ENCODE peak calls at places on chromosomes 2 and 18, in six cellular contexts. One of them, this sample, is unnamed.

GRCh38 chr2:3571284-3571683 is 3.8 kb upstream of the RPS7 start:
- DNase-seq in right lobe of liver: no peak
- DNase-seq in globus pallidus: no peak
- DNase-seq in NCI-H1417: no peak
- DNase-seq in A673: no peak
- DNase-seq in K562: no peak
- DNase-seq in this sample: no peak

GRCh38 chr2:240284503-240285259 is 144.2 kb upstream of the OTOS start:
- DNase-seq in right lobe of liver: no peak
- DNase-seq in globus pallidus: no peak
- DNase-seq in NCI-H1417: no peak
- DNase-seq in A673: no peak
- DNase-seq in K562: no peak
- DNase-seq in this sample: no peak

GRCh38 chr2:46336560-46336959 is 39.4 kb downstream of the EPAS1 start:
- DNase-seq in right lobe of liver: no peak
- DNase-seq in globus pallidus: no peak
- DNase-seq in NCI-H1417: no peak
- DNase-seq in A673: no peak
- DNase-seq in K562: no peak
- DNase-seq in this sample: no peak

GRCh38 chr2:202941771-202942170 is 29.7 kb downstream of the CARF start:
- DNase-seq in right lobe of liver: no peak
- DNase-seq in globus pallidus: no peak
- DNase-seq in NCI-H1417: no peak
- DNase-seq in A673: no peak
- DNase-seq in K562: no peak
- DNase-seq in this sample: no peak

GRCh38 chr2:41182961-41183360 is 731.1 kb upstream of the SLC8A1 start:
- DNase-seq in right lobe of liver: no peak
- DNase-seq in globus pallidus: no peak
- DNase-seq in NCI-H1417: peak; percentile 57
- DNase-seq in A673: no peak
- DNase-seq in K562: no peak
- DNase-seq in this sample: no peak

GRCh38 chr2:169755083-169755870 is 21.6 kb downstream of the KLHL23 start:
- DNase-seq in right lobe of liver: no peak
- DNase-seq in globus pallidus: no peak
- DNase-seq in NCI-H1417: no peak
- DNase-seq in A673: no peak
- DNase-seq in K562: no peak
- DNase-seq in this sample: no peak

GRCh38 chr2:195545811-195546210 is 111.2 kb upstream of the SLC39A10 start:
- DNase-seq in right lobe of liver: no peak
- DNase-seq in globus pallidus: no peak
- DNase-seq in NCI-H1417: no peak
- DNase-seq in A673: no peak
- DNase-seq in K562: no peak
- DNase-seq in this sample: no peak

GRCh38 chr2:7621018-7621814 is 704.0 kb downstream of the RNF144A start:
- DNase-seq in right lobe of liver: no peak
- DNase-seq in globus pallidus: no peak
- DNase-seq in NCI-H1417: no peak
- DNase-seq in A673: no peak
- DNase-seq in K562: no peak
- DNase-seq in this sample: no peak

GRCh38 chr2:121211251-121211650 is 73.8 kb downstream of the TFCP2L1 start:
- DNase-seq in right lobe of liver: peak; percentile 26
- DNase-seq in globus pallidus: no peak
- DNase-seq in NCI-H1417: no peak
- DNase-seq in A673: no peak
- DNase-seq in K562: no peak
- DNase-seq in this sample: peak; percentile 51

GRCh38 chr18:29501952-29502351 is 1325.0 kb upstream of the CDH2 start:
- DNase-seq in right lobe of liver: no peak
- DNase-seq in globus pallidus: no peak
- DNase-seq in NCI-H1417: peak; percentile 12
- DNase-seq in A673: peak; percentile 39
- DNase-seq in K562: no peak
- DNase-seq in this sample: no peak

GRCh38 chr2:111897924-111898702 is at the start of gene MERTK:
- DNase-seq in right lobe of liver: peak; percentile 95
- DNase-seq in globus pallidus: peak; percentile 73
- DNase-seq in NCI-H1417: peak; percentile 85
- DNase-seq in A673: peak; percentile 88
- DNase-seq in K562: peak; percentile 77
- DNase-seq in this sample: peak; percentile 73

GRCh38 chr18:10406172-10406663 is 48.2 kb upstream of the APCDD1 start:
- DNase-seq in right lobe of liver: no peak
- DNase-seq in globus pallidus: no peak
- DNase-seq in NCI-H1417: peak; percentile 99
- DNase-seq in A673: peak; percentile 44
- DNase-seq in K562: no peak
- DNase-seq in this sample: no peak

GRCh38 chr2:75541430-75541829 is 19.3 kb downstream of the EVA1A start:
- DNase-seq in right lobe of liver: no peak
- DNase-seq in globus pallidus: no peak
- DNase-seq in NCI-H1417: no peak
- DNase-seq in A673: no peak
- DNase-seq in K562: no peak
- DNase-seq in this sample: no peak

GRCh38 chr2:119438128-119438656 is 6.5 kb downstream of the TMEM37 start:
- DNase-seq in right lobe of liver: no peak
- DNase-seq in globus pallidus: no peak
- DNase-seq in NCI-H1417: no peak
- DNase-seq in A673: no peak
- DNase-seq in K562: no peak
- DNase-seq in this sample: no peak

GRCh38 chr2:12070581-12070980 is 324.1 kb downstream of the LPIN1 start:
- DNase-seq in right lobe of liver: no peak
- DNase-seq in globus pallidus: no peak
- DNase-seq in NCI-H1417: no peak
- DNase-seq in A673: no peak
- DNase-seq in K562: no peak
- DNase-seq in this sample: no peak

GRCh38 chr2:9191044-9191481 is 15.5 kb upstream of the ASAP2 start:
- DNase-seq in right lobe of liver: no peak
- DNase-seq in globus pallidus: peak; percentile 77
- DNase-seq in NCI-H1417: no peak
- DNase-seq in A673: no peak
- DNase-seq in K562: no peak
- DNase-seq in this sample: no peak

GRCh38 chr2:133841905-133842304 is 273.6 kb upstream of the NCKAP5 start:
- DNase-seq in right lobe of liver: no peak
- DNase-seq in globus pallidus: no peak
- DNase-seq in NCI-H1417: no peak
- DNase-seq in A673: peak; percentile 95
- DNase-seq in K562: no peak
- DNase-seq in this sample: no peak

GRCh38 chr18:58567453-58568196 is 61.3 kb downstream of the ALPK2 start:
- DNase-seq in right lobe of liver: peak; percentile 28
- DNase-seq in globus pallidus: no peak
- DNase-seq in NCI-H1417: no peak
- DNase-seq in A673: peak; percentile 82
- DNase-seq in K562: no peak
- DNase-seq in this sample: no peak

GRCh38 chr18:49613741-49614151 is 51.9 kb downstream of the LIPG start:
- DNase-seq in right lobe of liver: no peak
- DNase-seq in globus pallidus: no peak
- DNase-seq in NCI-H1417: peak; percentile 96
- DNase-seq in A673: peak; percentile 28
- DNase-seq in K562: no peak
- DNase-seq in this sample: peak; percentile 72

GRCh38 chr2:132009874-132010521 is 151.8 kb downstream of the ANKRD30BL start:
- DNase-seq in right lobe of liver: no peak
- DNase-seq in globus pallidus: no peak
- DNase-seq in NCI-H1417: peak; percentile 47
- DNase-seq in A673: no peak
- DNase-seq in K562: peak; percentile 10
- DNase-seq in this sample: no peak

GRCh38 chr2:236063994-236064393 is 104.2 kb downstream of the GBX2 start:
- DNase-seq in right lobe of liver: no peak
- DNase-seq in globus pallidus: no peak
- DNase-seq in NCI-H1417: no peak
- DNase-seq in A673: no peak
- DNase-seq in K562: no peak
- DNase-seq in this sample: no peak

GRCh38 chr18:73842795-73843394 is 304.7 kb downstream of the FBXO15 start:
- DNase-seq in right lobe of liver: peak; percentile 40
- DNase-seq in globus pallidus: peak; percentile 35
- DNase-seq in NCI-H1417: peak; percentile 86
- DNase-seq in A673: peak; percentile 61
- DNase-seq in K562: peak; percentile 36
- DNase-seq in this sample: peak; percentile 48

GRCh38 chr18:9038277-9038871 is 64.1 kb upstream of the NDUFV2 start:
- DNase-seq in right lobe of liver: no peak
- DNase-seq in globus pallidus: no peak
- DNase-seq in NCI-H1417: no peak
- DNase-seq in A673: no peak
- DNase-seq in K562: no peak
- DNase-seq in this sample: no peak

GRCh38 chr2:50143822-50144575 is 887.9 kb downstream of the NRXN1 start:
- DNase-seq in right lobe of liver: no peak
- DNase-seq in globus pallidus: peak; percentile 72
- DNase-seq in NCI-H1417: peak; percentile 85
- DNase-seq in A673: peak; percentile 68
- DNase-seq in K562: peak; percentile 4
- DNase-seq in this sample: peak; percentile 60

GRCh38 chr2:236512902-236513433 is 56.7 kb upstream of the ACKR3 start:
- DNase-seq in right lobe of liver: peak; percentile 59
- DNase-seq in globus pallidus: no peak
- DNase-seq in NCI-H1417: peak; percentile 20
- DNase-seq in A673: peak; percentile 54
- DNase-seq in K562: peak; percentile 7
- DNase-seq in this sample: peak; percentile 3

GRCh38 chr2:88836351-88836750 is 144.9 kb downstream of the RPIA start:
- DNase-seq in right lobe of liver: no peak
- DNase-seq in globus pallidus: no peak
- DNase-seq in NCI-H1417: no peak
- DNase-seq in A673: no peak
- DNase-seq in K562: no peak
- DNase-seq in this sample: no peak

GRCh38 chr18:46418657-46419260 is 238.3 kb downstream of the LOXHD1 start:
- DNase-seq in right lobe of liver: peak; percentile 58
- DNase-seq in globus pallidus: no peak
- DNase-seq in NCI-H1417: no peak
- DNase-seq in A673: no peak
- DNase-seq in K562: no peak
- DNase-seq in this sample: no peak

GRCh38 chr2:164430166-164430783 is 191.0 kb downstream of the GRB14 start:
- DNase-seq in right lobe of liver: no peak
- DNase-seq in globus pallidus: peak; percentile 66
- DNase-seq in NCI-H1417: peak; percentile 46
- DNase-seq in A673: peak; percentile 45
- DNase-seq in K562: peak; percentile 10
- DNase-seq in this sample: peak; percentile 27

GRCh38 chr2:70258532-70258875 is 567 bp downstream of the PCYOX1 start:
- DNase-seq in right lobe of liver: peak; percentile 74
- DNase-seq in globus pallidus: peak; percentile 56
- DNase-seq in NCI-H1417: no peak
- DNase-seq in A673: no peak
- DNase-seq in K562: peak; percentile 60
- DNase-seq in this sample: no peak

GRCh38 chr2:85854166-85854509 is 34.7 kb downstream of the ST3GAL5 start:
- DNase-seq in right lobe of liver: no peak
- DNase-seq in globus pallidus: no peak
- DNase-seq in NCI-H1417: no peak
- DNase-seq in A673: no peak
- DNase-seq in K562: no peak
- DNase-seq in this sample: no peak

GRCh38 chr2:155748126-155748525 is 584.4 kb downstream of the NR4A2 start:
- DNase-seq in right lobe of liver: no peak
- DNase-seq in globus pallidus: no peak
- DNase-seq in NCI-H1417: no peak
- DNase-seq in A673: no peak
- DNase-seq in K562: no peak
- DNase-seq in this sample: no peak

GRCh38 chr18:59200787-59201186 is 19.2 kb upstream of the GRP start:
- DNase-seq in right lobe of liver: no peak
- DNase-seq in globus pallidus: no peak
- DNase-seq in NCI-H1417: peak; percentile 31
- DNase-seq in A673: peak; percentile 61
- DNase-seq in K562: peak; percentile 1
- DNase-seq in this sample: no peak

GRCh38 chr2:183060500-183061231 is 17.9 kb upstream of the DUSP19 start:
- DNase-seq in right lobe of liver: no peak
- DNase-seq in globus pallidus: no peak
- DNase-seq in NCI-H1417: no peak
- DNase-seq in A673: no peak
- DNase-seq in K562: no peak
- DNase-seq in this sample: no peak

GRCh38 chr18:42114310-42114943 is 159.4 kb downstream of the PIK3C3 start:
- DNase-seq in right lobe of liver: peak; percentile 26
- DNase-seq in globus pallidus: peak; percentile 80
- DNase-seq in NCI-H1417: peak; percentile 92
- DNase-seq in A673: peak; percentile 92
- DNase-seq in K562: peak; percentile 65
- DNase-seq in this sample: peak; percentile 70

This sample was measured in LoVo.